ENCODE peak calls at places on chromosomes 3 and 15, in ten cellular contexts. B is cardiac muscle cell, Y is tibial nerve, N is OCI-LY7, C is A549, O is mammary epithelial cell, D is astrocyte, K is upper lobe of left lung, G is heart left ventricle, U is fibroblast of mammary gland. M is an unnamed sample.
A peak's percentile ranks its signal among the peaks of the same experiment; 100 is the strongest.

GRCh38 chr15:39226169-39226964 is 354.5 kb upstream of the THBS1 start:
- DNase-seq in B (no peak), O (no peak), Y (no peak), U (no peak), N (no peak), D (no peak), C (no peak), K (no peak), G (no peak), M (no peak)

GRCh38 chr3:43727930-43728329 is 37.2 kb downstream of the ABHD5 start:
- DNase-seq in G (no peak), C (no peak), D (peak; percentile 29), Y (no peak), B (peak; percentile 30), N (no peak), K (no peak), U (peak; percentile 82), O (no peak), M (peak; percentile 51)

GRCh38 chr3:29430558-29430971 is 149.7 kb downstream of the RBMS3 start:
- DNase-seq in N (no peak), B (peak; percentile 71), C (peak; percentile 9), Y (no peak), O (no peak), D (peak; percentile 78), U (no peak), K (no peak), G (no peak), M (peak; percentile 66)

GRCh38 chr3:149964296-149964695 is 6.4 kb downstream of the PFN2 start:
- DNase-seq in N (no peak), O (no peak), D (peak; percentile 45), C (no peak), U (no peak), B (peak; percentile 80), K (no peak), G (no peak), Y (no peak), M (peak; percentile 75)

GRCh38 chr3:65778966-65779365 is 259.8 kb downstream of the MAGI1 start:
- DNase-seq in D (peak; percentile 61), U (no peak), Y (no peak), O (no peak), G (no peak), C (no peak), B (no peak), N (no peak), K (no peak), M (no peak)

GRCh38 chr15:29331071-29331470 is 61.4 kb upstream of the NSMCE3 start:
- DNase-seq in U (no peak), Y (no peak), G (no peak), K (peak; percentile 51), C (no peak), D (no peak), N (no peak), B (no peak), O (no peak), M (no peak)

GRCh38 chr3:122918576-122919290 is 108.8 kb downstream of the SEMA5B start:
- DNase-seq in D (peak; percentile 9), N (no peak), Y (no peak), C (no peak), K (no peak), U (peak; percentile 11), G (no peak), O (no peak), B (peak; percentile 35), M (peak; percentile 41)

GRCh38 chr15:101047301-101047781 is 128.2 kb downstream of the LRRK1 start:
- DNase-seq in Y (no peak), O (no peak), K (no peak), U (no peak), C (no peak), D (no peak), G (no peak), N (no peak), B (no peak), M (no peak)

GRCh38 chr3:49880581-49881328 is 11.0 kb upstream of the CAMKV start:
- DNase-seq in D (no peak), Y (no peak), B (no peak), N (no peak), G (no peak), C (no peak), K (no peak), O (no peak), U (no peak), M (no peak)

GRCh38 chr3:52843116-52843865 is 8.5 kb upstream of the MUSTN1 start:
- DNase-seq in G (peak; percentile 12), D (no peak), O (peak; percentile 9), K (no peak), U (no peak), C (no peak), N (no peak), Y (no peak), B (no peak), M (no peak)

GRCh38 chr15:50137330-50137761 is 18.3 kb upstream of the ATP8B4 start:
- DNase-seq in G (no peak), C (peak; percentile 94), O (peak; percentile 95), Y (no peak), D (peak; percentile 99), N (no peak), U (peak; percentile 100), B (peak; percentile 41), K (no peak), M (peak; percentile 71)

GRCh38 chr15:67085818-67086649 is 20.6 kb downstream of the SMAD3 start:
- DNase-seq in K (no peak), N (peak; percentile 95), Y (no peak), G (no peak), O (peak; percentile 88), B (peak; percentile 96), D (peak; percentile 96), U (peak; percentile 98), C (no peak), M (peak; percentile 82)

GRCh38 chr3:50112462-50112861 is 23.7 kb downstream of the RBM5 start:
- DNase-seq in K (no peak), Y (no peak), G (no peak), O (peak; percentile 14), N (no peak), U (no peak), B (no peak), C (peak; percentile 42), D (no peak), M (no peak)

GRCh38 chr3:5275529-5275928 is 88.0 kb downstream of the EDEM1 start:
- DNase-seq in K (no peak), Y (no peak), N (no peak), B (peak; percentile 21), O (no peak), U (peak; percentile 14), C (no peak), G (no peak), D (peak; percentile 95), M (peak; percentile 8)

GRCh38 chr15:42759093-42759492 is 22.2 kb upstream of the CDAN1 start:
- DNase-seq in K (no peak), Y (no peak), D (no peak), C (no peak), G (no peak), O (no peak), U (no peak), B (no peak), N (no peak), M (no peak)

GRCh38 chr15:78750566-78750965 is 60.7 kb downstream of the ADAMTS7 start:
- DNase-seq in D (peak; percentile 2), Y (no peak), K (no peak), C (no peak), O (no peak), G (peak; percentile 40), U (peak; percentile 3), B (no peak), N (no peak), M (no peak)

GRCh38 chr3:71045917-71046282 is 537.6 kb downstream of the FOXP1 start:
- DNase-seq in K (no peak), D (no peak), O (no peak), N (no peak), G (no peak), Y (no peak), C (no peak), U (no peak), B (no peak), M (peak; percentile 45)
- TF ChIP-seq CTCF in K (no peak), D (no peak), O (no peak), N (no peak), G (no peak), Y (no peak), C (no peak), U (no peak), B (no peak), M (no peak)

DNA sequence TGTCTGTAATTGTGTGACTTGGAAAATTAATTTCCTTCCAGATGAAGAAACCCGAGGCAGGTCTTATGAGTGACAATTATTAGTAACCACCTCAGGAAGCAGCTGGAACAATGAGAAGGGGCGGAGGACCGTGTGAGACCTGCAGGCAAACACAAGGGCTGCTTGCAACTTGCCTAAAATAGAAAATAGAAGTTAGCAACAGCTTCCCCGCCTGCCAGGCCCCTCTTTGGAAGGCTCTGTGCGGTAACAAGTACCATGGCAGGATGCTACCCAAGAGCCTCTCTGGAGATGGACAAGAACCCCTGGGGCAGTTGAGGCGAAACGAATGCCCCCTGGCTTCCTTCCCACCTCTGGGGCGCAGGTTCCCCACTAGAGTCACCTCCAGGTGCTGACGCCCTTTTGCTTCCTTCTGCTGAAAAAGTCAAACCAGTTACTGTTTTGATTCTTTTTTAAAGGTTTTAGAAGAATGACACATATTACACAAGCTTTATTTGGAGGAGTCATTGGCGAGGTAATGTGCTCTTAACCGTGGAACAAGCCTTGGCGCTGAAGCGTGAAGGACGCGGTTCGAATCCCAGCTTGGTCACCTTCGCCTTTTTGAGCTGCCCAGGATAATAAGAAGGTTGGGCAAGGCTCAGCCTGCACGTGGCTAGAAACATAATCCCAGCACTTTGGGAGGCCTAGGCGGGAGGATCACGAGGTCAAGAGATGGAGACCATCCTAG is 47.0 kb upstream of the SYNM start:
- DNase-seq in U (no peak), G (no peak), O (no peak), K (no peak), C (no peak), B (no peak), N (no peak), D (no peak), Y (no peak), M (no peak)
- H3K4me3 ChIP-seq in U (no peak overlapping the region), G (no peak overlapping the region), O (no peak overlapping the region), K (no peak overlapping the region), C (peak overlapping the region; percentile 51), B (no peak overlapping the region), N (no peak overlapping the region), D (no peak overlapping the region), Y (no peak overlapping the region), M (no peak overlapping the region)

DNA sequence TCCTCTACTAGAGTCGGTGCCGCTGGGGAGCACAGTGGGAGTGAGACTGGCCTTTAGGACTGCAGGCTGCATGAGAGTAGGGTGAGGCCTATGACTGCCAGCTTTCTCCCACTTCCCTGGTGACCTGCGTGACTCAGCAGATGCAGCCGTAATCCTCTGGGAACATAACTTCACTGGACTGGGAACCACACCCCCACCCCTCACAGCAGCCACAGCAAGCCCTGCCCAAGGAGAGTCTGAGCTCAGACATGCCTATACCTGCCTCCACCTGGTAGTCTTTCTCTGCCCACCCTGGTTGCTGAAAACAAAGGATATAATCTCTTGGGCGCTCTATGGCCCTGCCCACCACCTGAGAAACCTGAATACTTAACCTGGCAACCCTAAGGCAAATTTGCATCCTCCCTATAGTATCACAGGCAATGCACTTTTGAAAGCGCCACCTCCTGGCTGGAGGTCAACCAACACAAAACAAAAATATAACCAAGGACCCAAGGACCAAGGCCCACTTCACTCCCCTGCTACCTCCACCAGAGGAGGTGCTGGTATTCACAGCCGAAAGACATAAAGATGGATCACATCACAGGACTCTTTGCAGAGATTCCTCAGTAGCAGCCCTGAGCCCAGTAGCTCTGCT is 308.9 kb downstream of the CTNNB1 start:
- DNase-seq in G (no peak), B (no peak), N (no peak), O (peak; percentile 91), D (peak; percentile 22), U (peak; percentile 19), C (peak; percentile 38), K (no peak), Y (no peak), M (no peak)
- TF ChIP-seq CTCF in G (no peak), B (no peak), N (peak; percentile 44), O (peak; percentile 39), D (no peak), U (no peak), C (no peak), K (no peak), Y (no peak), M (no peak)

GRCh38 chr15:60005352-60006202 is 1.5 kb downstream of the FOXB1 start:
- DNase-seq in N (no peak), K (peak; percentile 83), U (no peak), D (no peak), O (no peak), C (no peak), B (no peak), G (no peak), Y (no peak), M (no peak)
- H3K4me3 ChIP-seq in N (no peak overlapping the region), K (peak overlapping the region; percentile 38), U (no peak overlapping the region), D (peak overlapping the region; percentile 56), O (peak overlapping the region; percentile 43), C (peak overlapping the region; percentile 47), B (peak overlapping the region; percentile 40), G (peak overlapping the region; percentile 63), Y (peak overlapping the region; percentile 50), M (peak overlapping the region; percentile 51)